ENCODE peak calls at places on chromosomes 13 and 19, in four cellular contexts. O, P, L and N are unnamed samples.

GRCh38 chr13:60627071-60627686 is 230.2 kb downstream of the TDRD3 start:
- DNase-seq in O (no peak), P (peak; percentile 16), L (no peak), N (no peak)

GRCh38 chr13:42017264-42017663 is 31.2 kb upstream of the DGKH start:
- DNase-seq in O (no peak), P (no peak), L (no peak), N (no peak)

GRCh38 chr19:29293736-29294342 is 80.9 kb upstream of the UQCRFS1 start:
- DNase-seq in O (no peak), P (no peak), L (no peak), N (no peak)

GRCh38 chr19:43634516-43634876 is 5.2 kb downstream of the CADM4 start:
- DNase-seq in O (no peak), P (no peak), L (no peak), N (no peak)

GRCh38 chr19:52331757-52332156 is 4.3 kb upstream of the ZNF610 start:
- DNase-seq in O (peak; percentile 18), P (no peak), L (no peak), N (no peak)

GRCh38 chr19:43315851-43316250 is 37.6 kb upstream of the CD177 start:
- DNase-seq in O (no peak), P (no peak), L (no peak), N (no peak)

GRCh38 chr13:21668665-21669599 is 1.9 kb upstream of the FGF9 start:
- DNase-seq in O (no peak), P (peak; percentile 18), L (peak; percentile 51), N (no peak)

GRCh38 chr13:25171517-25172302 is at the start of gene AMER2:
- DNase-seq in O (no peak), P (peak; percentile 51), L (no peak), N (no peak)

GRCh38 chr19:8600064-8600463 is 10.5 kb downstream of the ADAMTS10 start:
- DNase-seq in O (no peak), P (no peak), L (no peak), N (no peak)

GRCh38 chr19:33248954-33249613 is 23.4 kb upstream of the SLC7A10 start:
- DNase-seq in O (no peak), P (no peak), L (no peak), N (no peak)

GRCh38 chr13:20331949-20332348 is 99.8 kb upstream of the GJB6 start:
- DNase-seq in O (no peak), P (no peak), L (no peak), N (no peak)

GRCh38 chr13:72886272-72887062 is 104.5 kb downstream of the PIBF1 start:
- DNase-seq in O (no peak), P (no peak), L (no peak), N (no peak)

GRCh38 chr13:47474845-47475244 is 526.2 kb downstream of the SUCLA2 start:
- DNase-seq in O (no peak), P (no peak), L (no peak), N (no peak)

GRCh38 chr13:57631607-57632275 is at the start of gene PCDH17:
- DNase-seq in O (peak; percentile 15), P (peak; percentile 33), L (no peak), N (no peak)

GRCh38 chr19:47275866-47276461 is 1.3 kb downstream of the INAFM1 start:
- DNase-seq in O (no peak), P (no peak), L (peak; percentile 79), N (no peak)

GRCh38 chr13:49044008-49044407 is 68.3 kb downstream of the FNDC3A start:
- DNase-seq in O (no peak), P (no peak), L (no peak), N (no peak)

GRCh38 chr19:16599655-16600346 is 27.6 kb upstream of the SLC35E1 start:
- DNase-seq in O (no peak), P (no peak), L (no peak), N (no peak)

GRCh38 chr19:29524912-29525870 is 603 bp upstream of the VSTM2B start:
- DNase-seq in O (peak; percentile 0), P (no peak), L (no peak), N (no peak)

GRCh38 chr19:7994114-7994513 is 11.3 kb downstream of the ELAVL1 start:
- DNase-seq in O (no peak), P (no peak), L (no peak), N (no peak)

GRCh38 chr13:30429721-30430694 is 7.7 kb downstream of the UBE2L5 start:
- DNase-seq in O (peak; percentile 92), P (no peak), L (peak; percentile 57), N (peak; percentile 78)

GRCh38 chr19:18300930-18301717 is 19.7 kb upstream of the JUND start:
- DNase-seq in O (no peak), P (peak; percentile 50), L (peak; percentile 81), N (no peak)
- H3K27ac ChIP-seq in O (no peak overlapping the region), P (peak overlapping the region; percentile 24), L (peak overlapping the region; percentile 46), N (peak overlapping the region; percentile 36)

DNA sequence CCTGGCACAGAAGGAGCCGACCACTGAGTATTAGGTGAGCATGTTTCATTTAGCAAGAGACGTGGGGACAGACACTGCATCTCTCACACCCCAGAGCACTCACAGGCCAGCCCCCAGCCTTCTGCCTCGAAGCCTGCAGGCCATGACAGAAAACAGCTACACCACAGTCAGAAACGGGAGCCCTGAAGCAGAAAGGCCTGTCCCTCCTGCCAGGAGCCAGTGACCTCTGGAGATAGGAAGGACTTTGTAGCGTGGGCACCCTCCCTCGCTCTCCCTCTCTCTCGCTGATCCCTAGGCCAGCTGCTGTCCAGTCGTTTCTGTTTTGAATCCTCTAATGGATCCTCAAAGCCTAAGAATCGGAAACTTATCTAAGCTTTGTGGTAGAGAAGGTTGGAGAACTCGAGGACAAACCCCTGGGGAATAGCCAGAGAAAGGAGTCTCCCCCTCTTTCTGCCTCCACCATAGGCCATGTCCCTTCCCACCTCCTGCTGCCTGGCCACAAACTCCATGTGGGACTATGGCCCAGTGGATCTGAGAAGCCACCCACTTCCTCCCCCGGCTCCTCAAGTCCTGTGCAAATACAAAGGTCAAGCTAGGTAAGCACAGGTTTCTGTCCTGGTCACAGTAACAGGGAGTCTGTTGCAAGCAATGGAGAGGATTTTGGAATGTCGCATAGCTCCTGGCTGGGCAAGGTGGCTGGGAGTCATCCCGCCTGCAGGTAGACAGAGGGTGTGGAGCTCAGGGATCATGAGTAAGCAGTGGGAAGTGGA is 95.1 kb downstream of the NUFIP1 start:
- DNase-seq in O (no peak), P (no peak), L (no peak), N (no peak)
- H3K27ac ChIP-seq in O (no peak overlapping the region), P (no peak overlapping the region), L (no peak overlapping the region), N (no peak overlapping the region)

GRCh38 chr13:67752741-67753140 is 522.6 kb upstream of the PCDH9 start:
- DNase-seq in O (no peak), P (no peak), L (no peak), N (no peak)

DNA sequence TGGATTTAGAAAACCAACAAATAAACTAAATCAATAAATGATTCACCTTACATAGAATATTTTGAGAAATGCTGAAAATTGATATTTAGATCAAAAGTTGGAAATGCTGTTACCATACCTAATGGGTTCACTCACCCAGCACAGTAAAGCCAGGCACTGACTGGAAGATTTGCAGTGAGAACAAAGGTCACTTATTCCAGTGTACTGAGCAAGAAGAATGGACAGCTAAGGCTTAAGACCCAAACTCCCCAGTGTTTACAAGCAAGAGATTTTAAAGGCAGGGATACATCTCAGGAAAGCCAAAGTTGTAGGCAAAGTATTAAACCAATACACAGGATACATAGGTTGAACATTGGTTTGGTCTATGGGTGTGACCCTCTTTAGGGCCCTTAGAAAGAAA is 523.9 kb upstream of the PCDH9 start:
- DNase-seq in O (no peak), P (no peak), L (no peak), N (no peak)
- H3K27ac ChIP-seq in O (no peak overlapping the region), P (no peak overlapping the region), L (no peak overlapping the region), N (no peak overlapping the region)

GRCh38 chr13:99731747-99732146 is 230.5 kb downstream of the TM9SF2 start:
- DNase-seq in O (no peak), P (no peak), L (no peak), N (no peak)

GRCh38 chr13:99730403-99730802 is 229.1 kb downstream of the TM9SF2 start:
- DNase-seq in O (no peak), P (no peak), L (no peak), N (no peak)

GRCh38 chr13:99736541-99736940 is 235.0 kb downstream of the ZIC5 start:
- DNase-seq in O (no peak), P (no peak), L (peak; percentile 57), N (no peak)

GRCh38 chr13:99734013-99734693 is 232.9 kb downstream of the TM9SF2 start:
- DNase-seq in O (no peak), P (no peak), L (no peak), N (no peak)

GRCh38 chr13:99733346-99733745 is 232.1 kb downstream of the TM9SF2 start:
- DNase-seq in O (no peak), P (no peak), L (no peak), N (no peak)
- H3K27ac ChIP-seq in O (no peak overlapping the region), P (no peak overlapping the region), L (no peak overlapping the region), N (no peak overlapping the region)

GRCh38 chr13:113093580-113094409 is 11.8 kb upstream of the F7 start:
- DNase-seq in O (no peak), P (no peak), L (no peak), N (no peak)
- H3K27ac ChIP-seq in O (no peak overlapping the region), P (no peak overlapping the region), L (no peak overlapping the region), N (no peak overlapping the region)

GRCh38 chr19:4879041-4879440 is 11.6 kb upstream of the PLIN3 start:
- DNase-seq in O (no peak), P (no peak), L (no peak), N (no peak)

GRCh38 chr19:4873930-4874329 is 6.5 kb upstream of the PLIN3 start:
- DNase-seq in O (no peak), P (no peak), L (no peak), N (no peak)

GRCh38 chr19:4878491-4878968 is 11.1 kb upstream of the PLIN3 start:
- DNase-seq in O (no peak), P (no peak), L (peak; percentile 81), N (no peak)

DNA sequence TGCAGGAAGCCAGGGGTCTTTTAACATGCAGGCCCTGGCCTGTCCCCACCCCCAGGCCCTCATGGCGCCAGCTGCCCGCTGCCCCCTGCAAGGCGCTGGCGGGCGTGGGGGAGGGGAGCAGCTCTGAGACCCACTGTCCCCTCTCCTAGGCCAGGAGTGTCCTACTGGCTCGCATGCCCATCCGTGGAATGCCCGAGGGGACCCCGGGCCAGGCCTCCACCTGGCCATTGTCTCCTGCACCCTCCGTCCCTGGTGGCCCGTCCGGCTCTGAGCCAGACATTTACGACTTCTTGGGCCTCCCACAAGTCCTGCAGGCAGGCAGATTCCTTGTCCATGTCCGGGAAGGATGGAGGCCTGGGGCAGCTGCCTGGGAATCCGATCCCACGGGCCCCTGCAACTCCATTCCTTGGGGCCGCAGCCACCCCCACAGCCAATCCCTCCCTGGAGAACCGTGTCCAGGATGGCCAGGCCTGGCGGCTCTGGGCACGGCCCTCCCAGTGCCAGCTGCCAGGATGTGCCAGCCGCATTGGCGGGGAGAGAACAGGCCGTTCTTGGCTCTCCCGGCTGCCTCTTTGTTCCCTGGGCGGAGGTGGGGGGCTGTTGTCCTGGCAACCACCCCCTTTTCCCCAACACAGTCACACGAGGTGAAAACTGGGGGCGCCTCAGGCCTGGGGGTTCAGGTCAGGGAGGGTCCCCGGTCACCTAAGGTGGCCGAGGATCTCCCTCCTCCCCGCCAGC is 10.5 kb upstream of the PLIN3 start:
- DNase-seq in O (no peak), P (no peak), L (peak; percentile 56), N (no peak)
- H3K27ac ChIP-seq in O (no peak overlapping the region), P (peak overlapping the region; percentile 60), L (peak overlapping the region; percentile 91), N (no peak overlapping the region)